ENCODE peak calls at places on chromosomes 5 and 9, in nine cellular contexts. F, K, Z, O, B, E, D, A and U are unnamed samples.

GRCh38 chr5:83563631-83564030 is 92.1 kb downstream of the VCAN start:
- DNase-seq in F (no peak), K (no peak), Z (no peak), O (peak), B (no peak), E (no peak), D (no peak), A (no peak), U (no peak)

GRCh38 chr9:123266655-123267421 is 1.5 kb downstream of the STRBP start:
- DNase-seq in F (no peak), K (no peak), Z (no peak), O (no peak), B (no peak), E (no peak), D (no peak), A (no peak), U (no peak)

GRCh38 chr9:129399301-129399990 is 221.4 kb upstream of the IER5L start:
- DNase-seq in F (no peak), K (no peak), Z (no peak), O (no peak), B (no peak), E (no peak), D (no peak), A (no peak), U (no peak)

GRCh38 chr9:96048954-96049831 is 173.7 kb downstream of the ERCC6L2 start:
- DNase-seq in F (no peak), K (no peak), Z (no peak), O (no peak), B (no peak), E (no peak), D (no peak), A (no peak), U (no peak)

GRCh38 chr9:532707-533106 is 308.8 kb upstream of the DMRT1 start:
- DNase-seq in F (no peak), K (no peak), Z (no peak), O (no peak), B (no peak), E (no peak), D (no peak), A (no peak), U (no peak)

GRCh38 chr5:101532430-101532829 is 629.3 kb upstream of the ST8SIA4 start:
- DNase-seq in F (no peak), K (no peak), Z (no peak), O (peak), B (no peak), E (peak), D (no peak), A (no peak), U (no peak)

GRCh38 chr9:88672874-88673695 is 138.1 kb downstream of the NXNL2 start:
- DNase-seq in F (no peak), K (no peak), Z (no peak), O (no peak), B (no peak), E (no peak), D (no peak), A (no peak), U (no peak)

GRCh38 chr5:10018211-10018610 is 231.5 kb downstream of the ATPSCKMT start:
- DNase-seq in F (no peak), K (no peak), Z (no peak), O (no peak), B (peak), E (no peak), D (no peak), A (peak), U (no peak)

GRCh38 chr5:35094966-35095365 is 47.2 kb upstream of the AGXT2 start:
- DNase-seq in F (no peak), K (no peak), Z (no peak), O (no peak), B (no peak), E (no peak), D (no peak), A (no peak), U (no peak)

GRCh38 chr5:35091734-35092133 is 44.0 kb upstream of the AGXT2 start:
- DNase-seq in F (no peak), K (no peak), Z (no peak), O (no peak), B (no peak), E (no peak), D (no peak), A (no peak), U (no peak)

GRCh38 chr5:35087971-35088370 is 40.2 kb upstream of the AGXT2 start:
- DNase-seq in F (no peak), K (no peak), Z (no peak), O (peak), B (peak), E (no peak), D (no peak), A (peak), U (no peak)

GRCh38 chr5:35092703-35093102 is 45.0 kb upstream of the AGXT2 start:
- DNase-seq in F (no peak), K (no peak), Z (no peak), O (no peak), B (no peak), E (no peak), D (no peak), A (no peak), U (no peak)

DNA sequence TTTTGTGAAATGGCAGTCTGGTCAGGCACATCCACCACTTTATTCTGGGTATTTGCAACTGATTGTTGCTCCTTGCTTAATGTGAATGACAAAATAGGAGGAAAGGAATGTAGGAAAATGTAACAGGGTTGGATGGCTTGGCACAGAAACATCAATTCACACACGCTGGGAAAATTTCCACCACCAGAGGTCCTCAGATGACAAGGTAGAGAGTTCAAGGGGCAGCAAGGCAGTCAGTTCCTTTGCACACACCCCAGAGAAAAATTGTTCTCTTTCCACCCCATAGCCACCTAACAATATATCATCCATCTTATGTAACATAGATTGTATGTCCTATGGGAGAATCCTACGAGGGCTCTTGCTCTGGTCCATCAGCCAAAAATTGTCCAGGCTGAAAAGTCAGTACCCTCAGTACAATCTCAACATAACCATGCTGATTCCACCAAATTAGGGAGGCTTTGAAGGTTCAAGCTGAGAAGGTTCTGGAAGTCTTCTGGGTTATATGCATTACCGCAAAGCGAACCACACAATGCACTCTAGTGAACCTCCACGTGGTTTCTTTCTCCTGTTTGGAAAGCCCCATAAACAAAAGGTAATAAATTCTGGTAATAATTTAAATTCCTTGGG is 42.1 kb upstream of the AGXT2 start:
- DNase-seq in F (peak), K (peak), Z (no peak), O (peak), B (peak), E (peak), D (peak), A (peak), U (peak)
- TF ChIP-seq CTCF in F (peak), K (peak), Z (peak), O (peak), B (peak), E (peak), D (peak), A (peak), U (peak)

DNA sequence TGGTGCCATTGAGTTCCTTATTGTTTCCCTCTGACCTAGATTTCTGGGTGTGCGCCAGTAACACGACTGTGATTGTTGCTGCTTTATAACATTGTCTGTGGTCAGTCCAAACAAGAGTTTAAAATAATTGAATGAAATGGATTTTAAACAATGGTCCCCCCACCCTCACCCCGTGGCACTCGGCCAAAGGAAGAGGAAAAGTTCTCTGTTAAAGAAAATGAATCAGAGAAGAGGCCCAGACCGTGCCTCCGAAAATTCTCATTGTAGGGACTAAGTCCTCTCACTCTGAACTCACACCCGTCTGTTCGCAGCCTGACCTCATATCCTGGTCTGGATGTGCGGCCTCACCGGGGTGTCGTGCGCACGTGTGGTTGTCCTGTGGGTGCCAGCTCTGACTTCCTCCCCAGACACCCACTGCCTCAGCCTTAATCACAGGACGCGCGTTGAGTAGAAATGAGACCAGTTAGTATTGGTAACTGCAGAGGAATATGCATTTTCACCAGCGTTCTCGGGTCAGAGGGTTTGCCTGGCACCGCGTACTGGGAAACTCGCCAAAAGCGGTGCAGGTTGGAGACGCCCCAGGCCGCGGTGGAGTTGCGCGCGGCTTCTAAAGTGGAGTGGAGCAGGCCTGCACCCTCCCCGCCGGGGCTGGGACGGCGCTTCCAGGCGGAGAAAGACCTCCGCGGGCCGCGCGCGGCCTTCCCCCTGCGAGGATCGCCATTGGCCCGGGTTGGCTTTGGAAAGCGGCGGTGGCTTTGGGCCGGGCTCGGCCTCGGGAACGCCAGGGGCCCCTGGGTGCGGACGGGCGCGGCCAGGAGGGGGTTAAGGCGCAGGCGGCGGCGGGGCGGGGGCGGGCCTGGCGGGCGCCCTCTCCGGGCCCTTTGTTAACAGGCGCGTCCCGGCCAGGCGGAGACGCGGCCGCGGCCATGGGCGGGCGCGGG is at the start of gene ABL1:
- DNase-seq in F (peak), K (peak), Z (peak), O (peak), B (peak), E (no peak), D (peak), A (peak), U (peak)
- TF ChIP-seq CTCF in F (no peak), K (no peak), Z (no peak), O (no peak), B (no peak), E (no peak), D (no peak), A (no peak), U (no peak)

GRCh38 chr5:139293504-139294371 is at the start of gene MATR3:
- DNase-seq in F (peak), K (peak), Z (peak), O (peak), B (peak), E (peak), D (peak), A (peak), U (peak)
- TF ChIP-seq CTCF in F (no peak), K (no peak), Z (no peak), O (no peak), B (no peak), E (no peak), D (no peak), A (no peak), U (no peak)

GRCh38 chr5:173451031-173451430 is 122.8 kb upstream of the STC2 start:
- DNase-seq in F (no peak), K (no peak), Z (no peak), O (no peak), B (peak), E (no peak), D (no peak), A (no peak), U (no peak)
- TF ChIP-seq CTCF in F (no peak), K (no peak), Z (peak), O (peak), B (peak), E (peak), D (peak), A (peak), U (peak)

DNA sequence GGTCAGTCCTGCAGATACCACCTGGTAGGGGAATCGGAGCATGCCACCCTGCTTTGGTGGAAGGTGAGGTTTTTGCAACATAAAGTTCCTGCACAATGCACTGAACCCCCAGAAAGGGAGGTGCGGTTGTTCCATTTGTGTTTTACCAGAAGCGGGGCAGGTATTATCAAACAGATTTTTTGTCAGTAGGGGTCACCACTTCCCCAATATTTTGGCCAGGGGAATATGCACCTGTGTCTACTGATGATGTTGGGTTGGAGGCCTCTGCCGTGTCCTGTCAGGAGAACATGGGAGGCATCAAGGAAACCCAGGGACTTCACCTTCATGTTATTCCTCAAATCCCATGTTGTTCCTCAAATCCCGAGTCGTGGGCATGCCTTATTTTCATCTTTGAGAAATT is 438.7 kb downstream of the NTRK2 start:
- DNase-seq in F (no peak), K (no peak), Z (no peak), O (no peak), B (no peak), E (no peak), D (no peak), A (no peak), U (no peak)
- TF ChIP-seq CTCF in F (no peak), K (no peak), Z (no peak), O (no peak), B (no peak), E (no peak), D (no peak), A (no peak), U (no peak)

GRCh38 chr5:134148316-134148715 is 28.4 kb downstream of the SKP1 start:
- DNase-seq in F (no peak), K (no peak), Z (no peak), O (no peak), B (no peak), E (no peak), D (peak), A (no peak), U (no peak)
- TF ChIP-seq CTCF in F (no peak), K (no peak), Z (peak), O (no peak), B (no peak), E (no peak), D (no peak), A (no peak), U (no peak)

GRCh38 chr9:2228132-2228531 is 213.0 kb downstream of the SMARCA2 start:
- DNase-seq in F (peak), K (peak), Z (no peak), O (no peak), B (peak), E (no peak), D (no peak), A (no peak), U (peak)
- TF ChIP-seq CTCF in F (no peak), K (no peak), Z (peak), O (peak), B (peak), E (peak), D (no peak), A (peak), U (peak)